ENCODE peak calls at places on chromosomes 16 and 17, in eight cellular contexts. Z, P, D, Y, J, R, Q and V are unnamed samples. For H3K27me3, the result is how much of the 10 kb centered on the place peaks cover.

GRCh38 chr17:80888276-80889160 is 103.1 kb upstream of the CHMP6 start:
- DNase-seq in Z (no peak), P (no peak), D (no peak), Y (peak), J (no peak), R (peak), Q (no peak), V (no peak)

GRCh38 chr17:7219812-7220592 is at the start of the genes ACADVL and DLG4:
- DNase-seq in Z (peak), P (peak), D (peak), Y (peak), J (peak), R (peak), Q (peak), V (peak)

GRCh38 chr17:77542551-77543490 is 402.1 kb downstream of the SEC14L1 start:
- DNase-seq in Z (peak), P (peak), D (peak), Y (peak), J (peak), R (peak), Q (peak), V (peak)

GRCh38 chr17:79045001-79045729 is 21.2 kb downstream of the C1QTNF1 start:
- DNase-seq in Z (peak), P (no peak), D (no peak), Y (peak), J (no peak), R (no peak), Q (no peak), V (peak)

GRCh38 chr17:78723001-78723796 is 58.9 kb downstream of the CYTH1 start:
- DNase-seq in Z (peak), P (no peak), D (no peak), Y (no peak), J (no peak), R (peak), Q (no peak), V (peak)

GRCh38 chr16:29663829-29664132 is 734 bp downstream of the SPN start:
- DNase-seq in Z (no peak), P (no peak), D (no peak), Y (no peak), J (no peak), R (no peak), Q (no peak), V (no peak)

GRCh38 chr17:44331249-44331760 is 6.7 kb upstream of the SLC25A39 start:
- DNase-seq in Z (no peak), P (peak), D (peak), Y (peak), J (peak), R (no peak), Q (peak), V (no peak)

GRCh38 chr17:62674363-62674739 is 46.9 kb downstream of the MRC2 start:
- DNase-seq in Z (no peak), P (no peak), D (no peak), Y (no peak), J (no peak), R (no peak), Q (no peak), V (peak)

GRCh38 chr17:82346342-82347300 is 12.4 kb upstream of the TEX19 start:
- DNase-seq in Z (no peak), P (no peak), D (no peak), Y (no peak), J (no peak), R (no peak), Q (no peak), V (no peak)

GRCh38 chr16:65782537-65783290 is 583.8 kb upstream of the CDH5 start:
- DNase-seq in Z (no peak), P (peak), D (peak), Y (no peak), J (peak), R (no peak), Q (no peak), V (peak)

GRCh38 chr16:57797526-57798266 is 4.6 kb downstream of the KIFC3 start:
- DNase-seq in Z (no peak), P (no peak), D (peak), Y (peak), J (no peak), R (no peak), Q (peak), V (no peak)

GRCh38 chr17:55996826-55997225 is 156.4 kb upstream of the ANKFN1 start:
- DNase-seq in Z (no peak), P (no peak), D (no peak), Y (no peak), J (no peak), R (no peak), Q (no peak), V (no peak)

GRCh38 chr16:49825006-49825405 is 30.9 kb downstream of the ZNF423 start:
- DNase-seq in Z (no peak), P (no peak), D (no peak), Y (no peak), J (no peak), R (no peak), Q (no peak), V (no peak)

GRCh38 chr16:22300427-22301071 is 3.3 kb downstream of the POLR3E start:
- DNase-seq in Z (no peak), P (no peak), D (peak), Y (peak), J (peak), R (peak), Q (peak), V (no peak)

GRCh38 chr16:22692916-22693646 is 120.9 kb upstream of the HS3ST2 start:
- DNase-seq in Z (no peak), P (no peak), D (no peak), Y (no peak), J (no peak), R (no peak), Q (no peak), V (no peak)

GRCh38 chr16:51009813-51010212 is 141.3 kb downstream of the SALL1 start:
- DNase-seq in Z (no peak), P (no peak), D (no peak), Y (no peak), J (no peak), R (no peak), Q (no peak), V (no peak)

GRCh38 chr16:68987734-68988457 is 117.6 kb upstream of the HAS3 start:
- DNase-seq in Z (no peak), P (no peak), D (peak), Y (no peak), J (no peak), R (no peak), Q (no peak), V (no peak)

GRCh38 chr16:68388124-68388523 is 60.2 kb downstream of the SMPD3 start:
- DNase-seq in Z (no peak), P (no peak), D (no peak), Y (no peak), J (no peak), R (no peak), Q (no peak), V (peak)

GRCh38 chr16:2858245-2859025 is 465 bp upstream of the PRSS22 start:
- DNase-seq in Z (no peak), P (no peak), D (peak), Y (peak), J (no peak), R (no peak), Q (peak), V (no peak)

GRCh38 chr17:17819561-17819995 is 17.2 kb downstream of the SREBF1 start:
- DNase-seq in Z (no peak), P (peak), D (peak), Y (peak), J (peak), R (peak), Q (peak), V (peak)

GRCh38 chr17:73646409-73647305 is 2.4 kb upstream of the SDK2 start:
- DNase-seq in Z (no peak), P (no peak), D (no peak), Y (no peak), J (no peak), R (no peak), Q (no peak), V (peak)

GRCh38 chr17:78263063-78263735 is 31.8 kb downstream of the TMEM235 start:
- DNase-seq in Z (no peak), P (no peak), D (no peak), Y (peak), J (peak), R (peak), Q (peak), V (peak)

GRCh38 chr17:67051155-67051538 is 6.8 kb downstream of the CACNG1 start:
- DNase-seq in Z (no peak), P (no peak), D (no peak), Y (no peak), J (no peak), R (no peak), Q (no peak), V (no peak)

GRCh38 chr17:80251966-80252365 is 8.7 kb upstream of the RNF213 start:
- DNase-seq in Z (no peak), P (no peak), D (no peak), Y (peak), J (no peak), R (no peak), Q (no peak), V (no peak)

GRCh38 chr17:17433260-17433659 is 43.5 kb upstream of the MED9 start:
- DNase-seq in Z (no peak), P (no peak), D (no peak), Y (no peak), J (no peak), R (no peak), Q (peak), V (no peak)

GRCh38 chr17:58969156-58969555 is 137.5 kb downstream of the TRIM37 start:
- DNase-seq in Z (no peak), P (no peak), D (peak), Y (no peak), J (no peak), R (no peak), Q (no peak), V (no peak)

GRCh38 chr17:43671075-43671692 is 9.5 kb upstream of the MEOX1 start:
- DNase-seq in Z (no peak), P (no peak), D (no peak), Y (no peak), J (peak), R (no peak), Q (no peak), V (no peak)

GRCh38 chr16:57424599-57424998 is 20.0 kb downstream of the CCL17 start:
- DNase-seq in Z (no peak), P (no peak), D (no peak), Y (no peak), J (no peak), R (no peak), Q (no peak), V (no peak)

GRCh38 chr16:66930189-66930588 is 4.0 kb downstream of the CIAO2B start:
- DNase-seq in Z (no peak), P (no peak), D (peak), Y (no peak), J (peak), R (no peak), Q (peak), V (no peak)

GRCh38 chr17:9898812-9899211 is 6.3 kb downstream of the RCVRN start:
- DNase-seq in Z (no peak), P (no peak), D (no peak), Y (no peak), J (no peak), R (no peak), Q (no peak), V (no peak)

GRCh38 chr16:57810197-57811024 is 8.1 kb upstream of the KIFC3 start:
- DNase-seq in Z (peak), P (peak), D (peak), Y (peak), J (peak), R (peak), Q (peak), V (peak)

DNA sequence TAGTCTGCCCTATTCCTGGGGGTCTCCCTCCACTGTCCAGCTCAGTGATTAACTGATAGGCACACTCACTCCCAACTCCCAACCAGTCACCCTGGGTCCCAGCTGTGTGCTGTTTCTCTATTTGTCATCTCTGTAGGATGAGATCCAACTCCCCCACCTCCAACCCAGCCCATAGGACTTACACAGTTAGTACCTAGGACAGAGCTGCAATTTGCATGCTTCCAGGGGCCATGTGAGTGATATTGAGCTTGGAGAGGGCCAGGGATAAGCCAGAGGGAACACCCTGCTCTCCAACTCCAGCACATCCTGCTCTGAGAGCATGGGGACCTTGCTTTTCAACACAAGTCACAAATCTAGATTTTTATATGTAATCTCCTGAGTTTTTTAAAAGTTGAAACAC is 8.8 kb downstream of the C17orf113 start:
- DNase-seq in Z (no peak), P (no peak), D (no peak), Y (no peak), J (no peak), R (no peak), Q (no peak), V (no peak)
- H3K27me3 ChIP-seq in Z (under half), P (under half), D (under half), Y (under half), J (under half), R (under half), Q (under half), V (under half)

GRCh38 chr16:82625066-82625968 is 1.5 kb upstream of the CDH13 start:
- DNase-seq in Z (no peak), P (no peak), D (no peak), Y (no peak), J (no peak), R (no peak), Q (no peak), V (no peak)
- H3K27me3 ChIP-seq in Z (under half), P (under half), D (under half), Y (under half), J (under half), R (under half), Q (under half), V (under half)

GRCh38 chr17:48755346-48755745 is 26.8 kb upstream of the HOXB13 start:
- DNase-seq in Z (no peak), P (no peak), D (no peak), Y (no peak), J (no peak), R (no peak), Q (no peak), V (no peak)
- H3K27me3 ChIP-seq in Z (under half), P (under half), D (half or more), Y (under half), J (half or more), R (half or more), Q (under half), V (under half)

DNA sequence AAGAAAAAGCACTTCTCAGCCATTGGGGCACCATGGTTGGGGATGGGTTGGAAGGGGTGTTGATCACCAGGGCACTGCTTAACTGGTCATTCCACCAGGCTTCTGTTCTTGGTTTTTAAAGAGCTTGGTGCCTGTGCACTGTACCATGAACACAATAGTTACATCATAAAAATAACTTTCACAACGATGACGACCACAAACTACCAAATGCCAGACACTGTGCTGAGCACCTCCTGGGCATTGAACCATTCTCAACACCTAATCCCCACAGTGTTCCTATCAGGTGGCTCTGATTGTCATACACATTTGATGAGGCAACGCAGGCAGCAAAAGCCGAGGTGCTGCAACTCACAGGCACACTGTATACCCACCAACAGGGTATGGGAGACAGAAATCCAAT is 208.0 kb downstream of the FOXL1 start:
- DNase-seq in Z (no peak), P (no peak), D (no peak), Y (no peak), J (no peak), R (no peak), Q (no peak), V (no peak)
- H3K27me3 ChIP-seq in Z (under half), P (under half), D (under half), Y (under half), J (under half), R (under half), Q (under half), V (under half)

GRCh38 chr17:49989518-49989880 is 5.5 kb downstream of the DLX3 start:
- DNase-seq in Z (peak), P (no peak), D (no peak), Y (no peak), J (peak), R (no peak), Q (no peak), V (no peak)
- H3K27me3 ChIP-seq in Z (under half), P (under half), D (under half), Y (under half), J (under half), R (half or more), Q (under half), V (under half)

GRCh38 chr17:1471931-1472727 is 16.1 kb upstream of the CRK start:
- DNase-seq in Z (no peak), P (no peak), D (no peak), Y (no peak), J (no peak), R (no peak), Q (no peak), V (no peak)

GRCh38 chr17:1473170-1473569 is 17.1 kb upstream of the CRK start:
- DNase-seq in Z (no peak), P (no peak), D (no peak), Y (no peak), J (no peak), R (no peak), Q (no peak), V (no peak)

GRCh38 chr17:1470774-1471462 is 14.9 kb upstream of the CRK start:
- DNase-seq in Z (no peak), P (no peak), D (no peak), Y (no peak), J (no peak), R (no peak), Q (no peak), V (no peak)

GRCh38 chr17:1470071-1470773 is 14.2 kb upstream of the CRK start:
- DNase-seq in Z (no peak), P (no peak), D (no peak), Y (no peak), J (no peak), R (no peak), Q (no peak), V (no peak)

DNA sequence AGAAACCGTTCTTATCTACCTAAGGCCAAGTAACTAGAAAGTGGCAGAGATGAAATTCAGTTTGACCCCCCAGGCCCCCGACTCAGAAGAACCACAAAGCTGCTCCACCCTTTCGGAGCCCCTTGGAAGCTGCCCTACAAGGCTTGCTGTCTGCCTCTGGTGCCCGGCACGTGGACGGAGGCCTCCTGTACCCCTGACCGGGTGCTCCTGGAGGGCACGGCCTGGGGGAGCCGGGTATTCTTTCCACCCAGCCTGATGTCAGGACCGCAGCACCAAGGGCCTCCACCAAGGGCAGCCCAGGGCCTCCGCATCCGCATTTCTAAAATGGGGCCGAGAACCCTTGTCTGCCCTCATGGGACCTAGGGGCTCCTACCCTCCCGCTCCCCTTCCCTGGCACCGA is 15.5 kb upstream of the CRK start:
- DNase-seq in Z (no peak), P (no peak), D (no peak), Y (no peak), J (no peak), R (no peak), Q (no peak), V (no peak)
- H3K27me3 ChIP-seq in Z (under half), P (under half), D (under half), Y (under half), J (under half), R (under half), Q (under half), V (under half)